ENCODE peak calls at places on chromosomes 5 and 9, in nine cellular contexts. S is breast epithelium, C is thyroid gland, Z is lower leg skin, R is sigmoid colon, E is transverse colon, M is ovary, P is tibial nerve, V is Peyer's patch. H is an unnamed sample.

GRCh38 chr5:83724915-83725314 is 4.3 kb upstream of the HAPLN1 start:
- DNase-seq in S (no peak), C (no peak), Z (no peak), R (no peak), E (no peak), M (no peak), P (no peak), V (no peak), H (no peak)

GRCh38 chr5:78768781-78769380 is 120.3 kb upstream of the LHFPL2 start:
- DNase-seq in S (no peak), C (no peak), Z (no peak), R (no peak), E (no peak), M (no peak), P (no peak), V (no peak), H (no peak)

GRCh38 chr5:174717826-174718455 is 6.4 kb upstream of the MSX2 start:
- DNase-seq in S (no peak), C (no peak), Z (no peak), R (peak), E (no peak), M (no peak), P (no peak), V (no peak), H (no peak)

GRCh38 chr5:149618581-149619248 is 37.4 kb downstream of the ARHGEF37 start:
- DNase-seq in S (no peak), C (no peak), Z (no peak), R (no peak), E (peak), M (peak), P (no peak), V (no peak), H (peak)

GRCh38 chr5:131381011-131381410 is 117.2 kb downstream of the CDC42SE2 start:
- DNase-seq in S (no peak), C (no peak), Z (no peak), R (no peak), E (no peak), M (no peak), P (no peak), V (no peak), H (no peak)

GRCh38 chr9:20658677-20659473 is 25.2 kb upstream of the FOCAD start:
- DNase-seq in S (no peak), C (no peak), Z (no peak), R (no peak), E (no peak), M (no peak), P (no peak), V (no peak), H (peak)

GRCh38 chr9:20355022-20355421 is 267.3 kb downstream of the MLLT3 start:
- DNase-seq in S (no peak), C (no peak), Z (no peak), R (no peak), E (no peak), M (no peak), P (no peak), V (no peak), H (no peak)

GRCh38 chr5:152532714-152533113 is 127.6 kb upstream of the NMUR2 start:
- DNase-seq in S (no peak), C (no peak), Z (no peak), R (no peak), E (no peak), M (no peak), P (no peak), V (no peak), H (peak)

GRCh38 chr9:120878188-120879130 is 1.5 kb upstream of the PHF19 start:
- DNase-seq in S (no peak), C (no peak), Z (no peak), R (no peak), E (no peak), M (peak), P (no peak), V (no peak), H (peak)

GRCh38 chr5:127412698-127413097 is 104.7 kb upstream of the PRRC1 start:
- DNase-seq in S (no peak), C (no peak), Z (no peak), R (no peak), E (no peak), M (no peak), P (no peak), V (no peak), H (no peak)

GRCh38 chr5:84382363-84383295 is 2.1 kb downstream of the EDIL3 start:
- DNase-seq in S (no peak), C (no peak), Z (peak), R (peak), E (peak), M (peak), P (no peak), V (peak), H (peak)

GRCh38 chr5:116377276-116378006 is 197.2 kb downstream of the SEMA6A start:
- DNase-seq in S (no peak), C (no peak), Z (no peak), R (no peak), E (no peak), M (no peak), P (no peak), V (no peak), H (no peak)

GRCh38 chr5:79513519-79514390 is at the start of gene HOMER1:
- DNase-seq in S (peak), C (peak), Z (peak), R (peak), E (peak), M (peak), P (peak), V (peak), H (peak)

GRCh38 chr5:53333160-53333559 is 147.3 kb upstream of the FST start:
- DNase-seq in S (no peak), C (no peak), Z (no peak), R (no peak), E (no peak), M (no peak), P (no peak), V (no peak), H (no peak)

GRCh38 chr9:94804917-94805544 is 78.5 kb downstream of the AOPEP start:
- DNase-seq in S (no peak), C (no peak), Z (no peak), R (no peak), E (no peak), M (no peak), P (no peak), V (no peak), H (peak)

GRCh38 chr9:19720374-19720773 is 68.5 kb downstream of the SLC24A2 start:
- DNase-seq in S (no peak), C (no peak), Z (no peak), R (no peak), E (no peak), M (no peak), P (no peak), V (no peak), H (peak)

GRCh38 chr9:108270041-108270440 is 585.7 kb downstream of the ACTL7B start:
- DNase-seq in S (no peak), C (no peak), Z (no peak), R (no peak), E (no peak), M (no peak), P (no peak), V (no peak), H (no peak)
- TF ChIP-seq CTCF in S (no peak), C (no peak), Z (no peak), R (no peak), E (no peak), M (no peak), P (no peak), V (no peak), H (no peak)

GRCh38 chr9:127808347-127809001 is 5.8 kb downstream of the FPGS start:
- DNase-seq in S (no peak), C (no peak), Z (no peak), R (no peak), E (no peak), M (peak), P (no peak), V (no peak), H (no peak)

GRCh38 chr9:127810378-127811187 is 7.9 kb downstream of the FPGS start:
- DNase-seq in S (no peak), C (no peak), Z (no peak), R (no peak), E (no peak), M (no peak), P (no peak), V (no peak), H (no peak)

GRCh38 chr9:127806871-127807270 is 4.2 kb downstream of the FPGS start:
- DNase-seq in S (no peak), C (no peak), Z (no peak), R (no peak), E (no peak), M (no peak), P (no peak), V (no peak), H (no peak)

GRCh38 chr9:127809562-127810377 is 7.1 kb downstream of the FPGS start:
- DNase-seq in S (no peak), C (no peak), Z (no peak), R (no peak), E (peak), M (peak), P (no peak), V (peak), H (no peak)

DNA sequence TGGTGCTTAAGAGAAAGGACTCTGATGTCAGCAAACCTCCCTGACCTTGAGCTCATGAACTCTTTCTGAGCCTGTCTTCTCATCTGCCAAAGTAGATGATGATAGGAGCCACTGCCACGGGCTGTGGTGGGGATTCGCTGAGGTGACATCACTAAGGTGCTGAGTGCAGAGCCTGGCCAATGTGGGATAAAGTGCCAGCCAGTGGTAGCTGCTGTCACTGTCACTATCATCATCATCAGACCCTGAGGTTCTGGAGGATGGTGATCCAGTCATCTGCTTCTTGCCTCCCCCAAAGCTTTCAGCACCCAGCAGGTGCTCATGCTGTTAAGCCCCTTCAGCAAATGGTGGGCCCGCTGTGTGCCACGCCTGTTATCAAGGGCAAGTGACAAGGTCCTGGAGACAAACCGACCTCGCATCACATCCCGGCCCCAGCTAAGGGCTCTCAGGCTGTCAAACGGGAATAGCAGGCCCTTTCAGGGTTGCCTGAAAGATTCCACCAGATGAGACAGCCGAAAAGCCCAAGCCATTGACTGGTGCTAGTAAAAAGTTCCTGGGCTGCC is 6.4 kb downstream of the FPGS start:
- DNase-seq in S (no peak), C (no peak), Z (no peak), R (no peak), E (no peak), M (no peak), P (no peak), V (no peak), H (no peak)
- TF ChIP-seq POLR2A in S (no peak), C (no peak), Z (no peak), R (no peak), E (no peak), M (no peak), P (no peak), V (no peak), H (no peak)

GRCh38 chr9:97993000-97993399 is 9.9 kb downstream of the ANP32B start:
- DNase-seq in S (no peak), C (no peak), Z (no peak), R (no peak), E (no peak), M (no peak), P (no peak), V (no peak), H (peak)

GRCh38 chr9:97992219-97992618 is 9.1 kb downstream of the ANP32B start:
- DNase-seq in S (no peak), C (no peak), Z (no peak), R (no peak), E (no peak), M (no peak), P (no peak), V (no peak), H (no peak)

GRCh38 chr9:97991818-97992217 is 8.7 kb downstream of the ANP32B start:
- DNase-seq in S (no peak), C (no peak), Z (no peak), R (no peak), E (no peak), M (no peak), P (no peak), V (no peak), H (no peak)

GRCh38 chr9:97987490-97987889 is 4.3 kb downstream of the ANP32B start:
- DNase-seq in S (no peak), C (no peak), Z (no peak), R (no peak), E (no peak), M (no peak), P (no peak), V (no peak), H (peak)

DNA sequence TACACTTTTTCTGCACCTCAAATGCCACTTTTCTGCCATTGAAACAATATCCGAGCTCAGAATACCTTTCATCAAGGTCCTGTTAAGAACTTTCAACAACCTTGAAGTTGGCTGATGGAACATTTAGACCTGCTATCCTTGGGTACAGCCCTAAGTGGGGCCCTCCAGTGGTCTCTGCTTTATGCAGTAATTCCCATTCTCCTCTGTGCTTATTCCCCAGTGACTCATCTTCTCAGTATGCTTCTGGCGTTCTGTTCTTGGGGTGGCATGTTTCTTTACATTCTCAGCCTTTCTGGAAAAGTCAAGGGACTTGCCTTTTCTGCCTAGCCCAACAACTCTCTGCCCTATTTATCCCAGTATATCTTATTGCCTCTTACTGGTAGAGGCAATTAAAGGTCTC is 7.1 kb downstream of the ANP32B start:
- DNase-seq in S (no peak), C (no peak), Z (no peak), R (no peak), E (no peak), M (no peak), P (no peak), V (no peak), H (peak)
- TF ChIP-seq CTCF in S (no peak), C (no peak), Z (no peak), R (no peak), E (no peak), M (no peak), P (no peak), V (no peak), H (no peak)

GRCh38 chr9:34254141-34254913 is 74.7 kb downstream of the KIF24 start:
- DNase-seq in S (no peak), C (no peak), Z (peak), R (peak), E (no peak), M (peak), P (no peak), V (no peak), H (no peak)
- TF ChIP-seq POLR2A in S (no peak), C (no peak), Z (no peak), R (no peak), E (no peak), M (no peak), P (no peak), V (no peak), H (no peak)

GRCh38 chr9:38067611-38067891 is 1.5 kb downstream of the SHB start:
- DNase-seq in S (no peak), C (peak), Z (no peak), R (peak), E (peak), M (no peak), P (no peak), V (peak), H (no peak)

GRCh38 chr9:38067892-38068615 is 973 bp downstream of the SHB start:
- DNase-seq in S (no peak), C (peak), Z (no peak), R (peak), E (no peak), M (peak), P (no peak), V (no peak), H (peak)

GRCh38 chr9:38068866-38069628 is at the start of gene SHB:
- DNase-seq in S (peak), C (peak), Z (peak), R (peak), E (peak), M (peak), P (peak), V (peak), H (peak)

GRCh38 chr9:38066907-38067610 is 2.0 kb downstream of the SHB start:
- DNase-seq in S (peak), C (peak), Z (peak), R (peak), E (peak), M (peak), P (no peak), V (peak), H (no peak)

DNA sequence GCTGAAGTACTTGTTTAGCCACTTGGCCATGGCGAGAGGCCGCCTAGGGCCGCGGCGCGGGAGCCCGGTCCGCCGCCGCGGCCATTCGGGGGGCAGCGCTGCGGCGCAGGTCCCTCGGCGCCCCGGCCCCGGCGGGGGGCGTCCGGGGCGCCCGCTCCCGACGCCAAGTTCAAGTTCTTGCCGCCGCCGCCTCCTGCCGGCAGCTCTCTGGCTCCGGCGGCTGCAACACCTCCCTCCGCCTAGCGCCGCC is 486 bp downstream of the SHB start:
- DNase-seq in S (no peak), C (peak), Z (no peak), R (peak), E (peak), M (no peak), P (no peak), V (peak), H (peak)
- TF ChIP-seq CTCF in S (no peak), C (no peak), Z (no peak), R (no peak), E (no peak), M (peak), P (no peak), V (peak), H (no peak)

GRCh38 chr9:129009584-129010141 is 18.5 kb downstream of the SH3GLB2 start:
- DNase-seq in S (no peak), C (no peak), Z (no peak), R (no peak), E (no peak), M (no peak), P (no peak), V (no peak), H (no peak)

GRCh38 chr9:129008986-129009583 is 19.0 kb downstream of the SH3GLB2 start:
- DNase-seq in S (no peak), C (no peak), Z (no peak), R (no peak), E (no peak), M (no peak), P (no peak), V (no peak), H (no peak)

GRCh38 chr9:129007035-129007765 is 20.9 kb downstream of the SH3GLB2 start:
- DNase-seq in S (no peak), C (no peak), Z (no peak), R (peak), E (no peak), M (peak), P (peak), V (no peak), H (no peak)

GRCh38 chr9:129007766-129008468 is 20.2 kb downstream of the SH3GLB2 start:
- DNase-seq in S (no peak), C (no peak), Z (no peak), R (no peak), E (no peak), M (peak), P (no peak), V (no peak), H (no peak)

GRCh38 chr9:129008469-129008965 is 19.6 kb downstream of the SH3GLB2 start:
- DNase-seq in S (no peak), C (no peak), Z (no peak), R (no peak), E (no peak), M (no peak), P (no peak), V (no peak), H (no peak)
- TF ChIP-seq POLR2A in S (no peak), C (no peak), Z (no peak), R (no peak), E (no peak), M (no peak), P (no peak), V (no peak), H (no peak)

DNA sequence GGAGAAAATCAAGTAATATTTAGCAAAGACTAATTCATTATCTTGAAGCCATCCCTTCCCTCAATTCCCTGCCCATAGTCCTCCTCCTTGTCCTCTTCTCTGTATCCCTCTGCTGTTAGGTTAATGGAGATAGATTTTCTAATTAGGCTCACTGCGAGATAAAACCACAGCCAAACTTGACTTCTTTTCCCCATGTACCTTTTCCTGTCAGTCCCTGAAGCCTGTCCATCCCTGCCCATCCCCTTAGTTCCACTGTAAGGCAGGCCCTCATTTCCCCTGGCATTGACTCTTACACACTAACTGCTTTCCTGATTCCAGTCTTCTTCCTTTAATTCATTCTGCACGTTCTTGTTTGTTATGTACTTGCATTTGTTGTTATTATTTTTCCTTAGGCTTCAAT is 1.2 kb downstream of the TLR4 start:
- DNase-seq in S (no peak), C (no peak), Z (no peak), R (no peak), E (no peak), M (no peak), P (no peak), V (no peak), H (no peak)
- TF ChIP-seq CTCF in S (no peak), C (no peak), Z (no peak), R (no peak), E (no peak), M (no peak), P (no peak), V (no peak), H (no peak)

GRCh38 chr9:135959814-135960213 is 1.4 kb downstream of the UBAC1 start:
- DNase-seq in S (no peak), C (no peak), Z (no peak), R (no peak), E (no peak), M (no peak), P (no peak), V (peak), H (no peak)
- TF ChIP-seq POLR2A in S (no peak), C (no peak), Z (no peak), R (no peak), E (no peak), M (no peak), P (no peak), V (no peak), H (no peak)

DNA sequence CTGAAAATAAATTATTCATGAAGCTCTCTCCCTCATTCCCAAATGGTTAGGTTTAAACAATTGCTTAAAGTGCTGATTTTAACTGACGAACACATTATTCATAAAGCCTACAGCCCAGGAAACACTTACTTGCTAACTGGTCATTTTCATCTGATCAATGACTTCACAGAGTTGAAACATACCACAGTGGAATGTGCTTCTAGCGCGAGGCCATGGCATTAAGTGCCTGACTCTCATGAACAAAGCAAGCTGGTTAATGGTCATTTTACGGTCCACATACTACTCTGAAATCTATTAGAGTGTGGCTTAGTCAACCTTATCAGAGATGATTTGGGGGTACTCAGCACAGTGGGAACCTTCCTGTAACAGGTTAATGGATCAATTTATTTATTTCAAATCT is 114.6 kb downstream of the MED27 start:
- DNase-seq in S (no peak), C (no peak), Z (no peak), R (no peak), E (no peak), M (no peak), P (no peak), V (no peak), H (no peak)
- TF ChIP-seq CTCF in S (no peak), C (no peak), Z (no peak), R (no peak), E (no peak), M (no peak), P (no peak), V (no peak), H (no peak)

DNA sequence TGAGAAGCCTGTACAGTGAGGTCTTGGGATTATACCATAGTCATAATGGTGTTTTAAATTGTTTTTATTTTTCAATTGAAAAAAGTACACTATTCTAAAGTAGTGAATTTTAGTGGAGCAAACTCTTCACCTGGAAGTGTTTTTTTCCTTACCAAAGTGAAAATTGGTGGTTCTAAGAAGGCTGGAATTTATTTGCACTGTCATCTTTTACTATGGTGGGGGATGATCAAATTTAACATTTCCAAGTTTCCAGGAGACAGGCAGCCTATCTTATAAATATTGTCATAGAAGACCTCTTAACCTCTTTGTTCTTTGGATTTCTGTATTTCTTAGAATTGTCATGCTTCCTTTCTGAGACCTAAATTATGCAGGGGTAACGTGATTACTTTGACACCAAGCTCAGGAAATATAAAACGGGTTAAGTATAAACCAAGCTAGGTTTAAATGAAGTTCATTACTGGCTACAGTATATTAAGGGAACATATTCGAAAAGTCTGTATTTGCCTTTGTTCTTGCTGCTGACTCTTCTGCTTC is 20.2 kb downstream of the NDFIP1 start:
- DNase-seq in S (no peak), C (no peak), Z (no peak), R (no peak), E (no peak), M (no peak), P (no peak), V (no peak), H (no peak)
- TF ChIP-seq POLR2A in S (no peak), C (no peak), Z (no peak), R (no peak), E (no peak), M (no peak), P (no peak), V (no peak), H (no peak)

H was measured in NB4.